ENCODE peak calls at places on chromosome 19, in four cellular contexts. G is A549, D is K562, Z is SK-N-SH. P is an unnamed sample.

GRCh38 chr19:33332248-33332647 is 29.9 kb upstream of the CEBPA start:
- DNase-seq in Z (no peak), D (no peak), G (no peak), P (no peak)

GRCh38 chr19:54416695-54417491 is 1.6 kb downstream of the TTYH1 start:
- DNase-seq in G (no peak), D (no peak), Z (no peak), P (no peak)

GRCh38 chr19:16340092-16340491 is 15.5 kb downstream of the KLF2 start:
- DNase-seq in D (no peak), Z (no peak), G (no peak), P (peak; percentile 61)

GRCh38 chr19:46023311-46023779 is 492 bp upstream of the PGLYRP1 start:
- DNase-seq in Z (no peak), D (no peak), G (no peak), P (no peak)

GRCh38 chr19:44925114-44925891 is 10.9 kb downstream of the APOC1 start:
- DNase-seq in Z (no peak), D (no peak), G (no peak), P (peak; percentile 49)

GRCh38 chr19:10478903-10479384 is 24.2 kb downstream of the KEAP1 start:
- DNase-seq in D (peak; percentile 93), Z (peak; percentile 90), G (peak; percentile 51), P (peak; percentile 82)

GRCh38 chr19:55014714-55015113 is 23.4 kb downstream of the GP6 start:
- DNase-seq in G (no peak), D (peak; percentile 9), Z (peak; percentile 50), P (no peak)

GRCh38 chr19:14055396-14055795 is 6.5 kb downstream of the PALM3 start:
- DNase-seq in D (no peak), Z (no peak), G (no peak), P (no peak)

GRCh38 chr19:49421039-49421877 is 2.0 kb downstream of the PTH2 start:
- DNase-seq in Z (peak; percentile 95), G (no peak), D (peak; percentile 89), P (peak; percentile 17)

GRCh38 chr19:39409886-39410619 is 2.4 kb upstream of the PLEKHG2 start:
- DNase-seq in G (no peak), Z (peak; percentile 73), D (peak; percentile 43), P (no peak)

GRCh38 chr19:3663838-3664237 is 36.4 kb downstream of the PIP5K1C start:
- DNase-seq in Z (no peak), D (no peak), G (no peak), P (no peak)

GRCh38 chr19:45772912-45773311 is 3.9 kb upstream of the SIX5 start:
- DNase-seq in Z (no peak), D (no peak), G (no peak), P (no peak)

GRCh38 chr19:47618771-47619170 is 9.8 kb downstream of the BICRA start:
- DNase-seq in D (no peak), G (no peak), Z (no peak), P (peak; percentile 43)

GRCh38 chr19:10353793-10354391 is 14.5 kb upstream of the ICAM3 start:
- DNase-seq in G (no peak), D (peak; percentile 89), Z (peak; percentile 77), P (peak; percentile 17)

GRCh38 chr19:38736036-38736412 is 8.2 kb downstream of the CAPN12 start:
- DNase-seq in G (peak; percentile 80), D (peak; percentile 73), Z (peak; percentile 77), P (no peak)

GRCh38 chr19:21580101-21580500 is 74.7 kb downstream of the ZNF429 start:
- DNase-seq in G (no peak), D (no peak), Z (no peak), P (no peak)

GRCh38 chr19:21580818-21581217 is 75.4 kb downstream of the ZNF429 start:
- DNase-seq in Z (no peak), G (no peak), D (no peak), P (no peak)

GRCh38 chr19:21585491-21585890 is 80.1 kb downstream of the ZNF429 start:
- DNase-seq in Z (no peak), D (no peak), G (no peak), P (no peak)

GRCh38 chr19:21584532-21584931 is 79.1 kb downstream of the ZNF429 start:
- DNase-seq in D (no peak), G (no peak), Z (no peak), P (no peak)

DNA sequence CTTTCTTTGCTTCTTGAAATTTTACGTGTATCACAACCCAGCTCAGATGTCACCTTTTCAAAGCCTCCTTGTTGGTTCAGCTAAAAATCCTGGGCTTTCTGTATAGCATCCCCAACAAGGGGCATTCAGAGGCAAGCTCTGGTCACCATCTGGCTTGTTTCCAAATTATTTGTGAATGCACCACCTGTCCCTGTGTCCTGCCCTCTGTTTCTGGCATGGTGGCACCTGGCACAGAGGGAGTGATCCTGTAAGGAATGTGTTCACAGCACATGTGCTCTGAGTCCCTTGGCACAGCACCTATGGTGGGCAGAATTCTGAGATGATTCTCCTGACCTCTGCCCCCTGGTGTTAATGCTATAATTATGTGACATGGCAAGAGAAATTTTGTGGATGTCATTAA is 76.2 kb downstream of the ZNF429 start:
- DNase-seq in D (no peak), G (no peak), Z (no peak), P (no peak)
- TF ChIP-seq RCOR1 in D (no peak), G (no peak), Z (no peak), P (no peak)

GRCh38 chr19:1957562-1958248 is 16.7 kb downstream of the CSNK1G2 start:
- DNase-seq in G (no peak), D (no peak), Z (no peak), P (no peak)

GRCh38 chr19:1954547-1954946 is 13.6 kb downstream of the CSNK1G2 start:
- DNase-seq in Z (no peak), G (no peak), D (no peak), P (no peak)

GRCh38 chr19:1955171-1956142 is 14.5 kb downstream of the CSNK1G2 start:
- DNase-seq in D (no peak), Z (no peak), G (no peak), P (no peak)

GRCh38 chr19:1956143-1956537 is 15.2 kb downstream of the CSNK1G2 start:
- DNase-seq in D (no peak), G (no peak), Z (no peak), P (no peak)

GRCh38 chr19:1956868-1957492 is 16.0 kb downstream of the CSNK1G2 start:
- DNase-seq in Z (no peak), D (no peak), G (no peak), P (no peak)
- TF ChIP-seq RCOR1 in Z (no peak), D (no peak), G (no peak), P (no peak)

GRCh38 chr19:13029893-13030292 is 34.6 kb downstream of the NFIX start:
- DNase-seq in G (no peak), Z (no peak), D (no peak), P (no peak)
- TF ChIP-seq RCOR1 in G (no peak), Z (no peak), D (no peak), P (no peak)

DNA sequence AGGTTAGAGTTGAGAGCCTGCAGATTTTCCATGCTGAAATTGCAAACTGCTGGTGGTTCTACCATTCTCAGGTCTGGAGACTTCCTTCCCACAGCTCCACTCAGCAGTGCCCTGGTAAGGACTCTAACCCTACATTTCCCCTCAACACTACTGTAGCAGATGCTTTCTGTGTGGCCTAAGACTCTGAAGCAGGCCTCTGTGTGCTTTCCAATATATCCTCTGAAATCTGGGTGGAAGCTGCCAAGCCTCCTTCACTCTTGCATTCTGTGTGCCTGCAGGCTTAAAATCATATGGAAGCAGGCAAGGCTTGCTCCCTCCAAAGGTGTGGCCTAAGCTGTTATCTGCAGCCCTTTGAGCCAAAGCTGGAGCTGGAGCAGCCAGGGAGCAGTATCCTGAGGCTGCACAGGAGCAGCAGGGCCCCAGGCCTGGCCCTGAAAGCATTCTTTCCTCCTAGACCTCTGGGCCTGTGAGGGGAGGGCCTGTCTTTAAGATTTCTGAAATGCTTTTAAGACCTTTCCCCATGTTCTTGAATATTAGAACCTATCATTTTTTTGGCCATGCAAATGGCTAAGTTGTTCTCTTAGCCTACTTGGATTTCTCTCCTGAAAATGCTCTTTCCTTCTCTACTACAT is 134.1 kb upstream of the TSHZ3 start:
- DNase-seq in Z (no peak), G (no peak), D (no peak), P (no peak)
- TF ChIP-seq RCOR1 in Z (no peak), G (no peak), D (no peak), P (no peak)

DNA sequence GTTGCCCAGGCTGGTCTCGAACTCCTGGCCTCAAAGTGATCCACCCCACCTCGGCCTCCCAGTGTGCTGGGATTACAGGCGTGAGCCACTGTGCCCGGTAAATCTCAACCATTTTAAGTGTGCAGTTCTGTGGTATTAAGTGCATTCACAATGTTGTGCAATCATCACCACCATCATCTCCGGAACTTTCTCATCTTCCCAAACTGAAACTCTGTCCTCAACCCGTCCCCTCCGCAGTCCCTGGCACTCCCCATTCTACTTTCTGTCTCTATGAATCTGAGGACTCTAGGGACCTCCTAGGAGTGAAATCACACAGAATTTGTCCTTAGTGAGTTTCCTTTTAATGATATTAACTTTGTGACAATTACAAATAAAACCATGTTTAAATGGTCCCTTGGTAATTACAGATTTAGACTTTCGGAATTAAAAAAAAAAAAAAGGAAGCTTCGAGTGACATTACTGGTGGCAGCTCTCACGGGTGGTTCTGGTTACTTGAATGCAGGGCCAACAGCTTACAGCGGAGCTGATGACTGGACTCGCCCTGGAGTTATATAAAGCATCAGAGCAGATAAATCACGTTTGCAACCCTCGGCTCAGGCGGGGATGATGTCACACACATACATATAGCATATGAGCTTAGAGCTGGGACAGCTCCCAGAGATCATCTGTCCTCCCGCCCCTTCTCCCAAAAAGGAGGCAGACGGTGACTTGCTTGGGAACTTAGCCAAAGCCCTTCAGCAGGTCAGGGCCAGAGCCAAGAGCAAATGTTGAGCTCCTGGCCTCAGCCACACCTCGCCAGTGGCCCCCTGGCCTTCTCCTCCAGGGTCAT is 89.8 kb downstream of the ZNF557 start:
- DNase-seq in G (no peak), D (no peak), Z (no peak), P (peak; percentile 95)
- TF ChIP-seq RCOR1 in G (no peak), D (no peak), Z (no peak), P (no peak)

DNA sequence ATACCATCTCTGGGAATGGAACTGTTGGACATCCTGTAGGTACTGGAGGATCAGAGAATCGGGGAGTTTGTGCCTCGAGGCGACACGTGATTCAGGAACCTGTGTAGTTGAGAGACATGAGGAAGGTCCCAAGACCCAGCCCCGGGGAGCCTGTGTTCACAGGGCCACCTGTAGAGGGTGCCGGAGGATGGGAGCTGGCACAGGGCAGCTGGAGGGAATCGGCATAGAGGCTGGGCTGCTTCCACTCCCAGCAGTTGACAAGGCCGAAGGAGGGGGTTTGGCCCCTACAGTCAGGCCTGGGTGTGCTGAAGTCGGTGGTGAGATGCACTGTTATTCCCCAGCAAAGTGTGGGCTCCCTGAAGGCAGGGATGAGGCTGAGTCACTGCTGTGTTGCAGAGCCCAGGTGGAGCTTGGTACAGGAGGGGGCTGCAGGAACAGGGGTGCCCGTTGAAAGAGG is 2.5 kb upstream of the ISYNA1 start:
- DNase-seq in D (no peak), G (no peak), Z (peak; percentile 64), P (no peak)
- TF ChIP-seq RCOR1 in D (no peak), G (no peak), Z (no peak), P (no peak)

P was measured in IMR-90.